ENCODE peak calls at places on chromosomes 16 and 17, in ten cellular contexts. One of them, this sample, is unnamed.

GRCh38 chr16:11560701-11561439 is 25.8 kb downstream of the LITAF start:
- DNase-seq in putamen: no peak
- DNase-seq in CD8-positive, alpha-beta memory T cell: peak; percentile 61
- DNase-seq in tibial nerve: peak; percentile 50
- DNase-seq in HAP-1: no peak
- DNase-seq in heart right ventricle: no peak
- DNase-seq in amniotic stem cell: no peak
- DNase-seq in stimulated activated naive CD8-positive, alpha-beta T cell treated with anti-CD3 and anti-CD28 coated beads, Interleukin-15, amount 100 ng/mL, for 72 hours: peak; percentile 61
- DNase-seq in head of caudate nucleus: no peak
- DNase-seq in activated CD4-positive, alpha-beta T cell treated with anti-CD3 and anti-CD28 coated beads for 24 hours: peak; percentile 10
- DNase-seq in this sample: no peak

GRCh38 chr16:27237229-27238015 is 31.1 kb downstream of the NSMCE1 start:
- DNase-seq in stimulated activated naive CD8-positive, alpha-beta T cell treated with anti-CD3 and anti-CD28 coated beads, Interleukin-15, amount 100 ng/mL, for 72 hours: peak; percentile 86
- DNase-seq in CD8-positive, alpha-beta memory T cell: peak; percentile 56
- DNase-seq in tibial nerve: no peak
- DNase-seq in amniotic stem cell: no peak
- DNase-seq in putamen: no peak
- DNase-seq in HAP-1: no peak
- DNase-seq in head of caudate nucleus: no peak
- DNase-seq in activated CD4-positive, alpha-beta T cell treated with anti-CD3 and anti-CD28 coated beads for 24 hours: peak; percentile 66
- DNase-seq in heart right ventricle: no peak
- DNase-seq in this sample: no peak

GRCh38 chr17:37147301-37147812 is 198.6 kb downstream of the AATF start:
- DNase-seq in amniotic stem cell: no peak
- DNase-seq in HAP-1: no peak
- DNase-seq in heart right ventricle: no peak
- DNase-seq in CD8-positive, alpha-beta memory T cell: no peak
- DNase-seq in head of caudate nucleus: no peak
- DNase-seq in activated CD4-positive, alpha-beta T cell treated with anti-CD3 and anti-CD28 coated beads for 24 hours: no peak
- DNase-seq in tibial nerve: no peak
- DNase-seq in stimulated activated naive CD8-positive, alpha-beta T cell treated with anti-CD3 and anti-CD28 coated beads, Interleukin-15, amount 100 ng/mL, for 72 hours: no peak
- DNase-seq in putamen: peak; percentile 35
- DNase-seq in this sample: no peak

GRCh38 chr17:12789976-12790805 is 893 bp downstream of the ARHGAP44 start:
- DNase-seq in activated CD4-positive, alpha-beta T cell treated with anti-CD3 and anti-CD28 coated beads for 24 hours: no peak
- DNase-seq in CD8-positive, alpha-beta memory T cell: no peak
- DNase-seq in stimulated activated naive CD8-positive, alpha-beta T cell treated with anti-CD3 and anti-CD28 coated beads, Interleukin-15, amount 100 ng/mL, for 72 hours: no peak
- DNase-seq in putamen: no peak
- DNase-seq in heart right ventricle: peak; percentile 13
- DNase-seq in head of caudate nucleus: peak; percentile 10
- DNase-seq in amniotic stem cell: no peak
- DNase-seq in tibial nerve: no peak
- DNase-seq in HAP-1: no peak
- DNase-seq in this sample: peak; percentile 5

GRCh38 chr17:40369923-40370322 is 5.4 kb upstream of the GJD3 start:
- DNase-seq in HAP-1: no peak
- DNase-seq in stimulated activated naive CD8-positive, alpha-beta T cell treated with anti-CD3 and anti-CD28 coated beads, Interleukin-15, amount 100 ng/mL, for 72 hours: no peak
- DNase-seq in activated CD4-positive, alpha-beta T cell treated with anti-CD3 and anti-CD28 coated beads for 24 hours: no peak
- DNase-seq in tibial nerve: no peak
- DNase-seq in amniotic stem cell: no peak
- DNase-seq in head of caudate nucleus: no peak
- DNase-seq in CD8-positive, alpha-beta memory T cell: no peak
- DNase-seq in putamen: no peak
- DNase-seq in heart right ventricle: no peak
- DNase-seq in this sample: no peak

GRCh38 chr16:68707341-68708152 is 29.5 kb upstream of the CDH1 start:
- DNase-seq in tibial nerve: no peak
- DNase-seq in amniotic stem cell: no peak
- DNase-seq in CD8-positive, alpha-beta memory T cell: no peak
- DNase-seq in HAP-1: no peak
- DNase-seq in putamen: no peak
- DNase-seq in stimulated activated naive CD8-positive, alpha-beta T cell treated with anti-CD3 and anti-CD28 coated beads, Interleukin-15, amount 100 ng/mL, for 72 hours: no peak
- DNase-seq in activated CD4-positive, alpha-beta T cell treated with anti-CD3 and anti-CD28 coated beads for 24 hours: no peak
- DNase-seq in heart right ventricle: peak; percentile 28
- DNase-seq in head of caudate nucleus: no peak
- DNase-seq in this sample: no peak

GRCh38 chr16:12543700-12544476 is 259.8 kb downstream of the CPPED1 start:
- DNase-seq in tibial nerve: no peak
- DNase-seq in activated CD4-positive, alpha-beta T cell treated with anti-CD3 and anti-CD28 coated beads for 24 hours: no peak
- DNase-seq in HAP-1: no peak
- DNase-seq in putamen: no peak
- DNase-seq in stimulated activated naive CD8-positive, alpha-beta T cell treated with anti-CD3 and anti-CD28 coated beads, Interleukin-15, amount 100 ng/mL, for 72 hours: no peak
- DNase-seq in amniotic stem cell: no peak
- DNase-seq in heart right ventricle: no peak
- DNase-seq in CD8-positive, alpha-beta memory T cell: no peak
- DNase-seq in head of caudate nucleus: no peak
- DNase-seq in this sample: peak; percentile 50

GRCh38 chr17:40810505-40810904 is 10.7 kb upstream of the KRT28 start:
- DNase-seq in head of caudate nucleus: no peak
- DNase-seq in tibial nerve: no peak
- DNase-seq in CD8-positive, alpha-beta memory T cell: no peak
- DNase-seq in HAP-1: no peak
- DNase-seq in stimulated activated naive CD8-positive, alpha-beta T cell treated with anti-CD3 and anti-CD28 coated beads, Interleukin-15, amount 100 ng/mL, for 72 hours: no peak
- DNase-seq in activated CD4-positive, alpha-beta T cell treated with anti-CD3 and anti-CD28 coated beads for 24 hours: no peak
- DNase-seq in putamen: no peak
- DNase-seq in heart right ventricle: no peak
- DNase-seq in amniotic stem cell: no peak
- DNase-seq in this sample: no peak

GRCh38 chr17:888998-889401 is 90.6 kb downstream of the NXN start:
- DNase-seq in activated CD4-positive, alpha-beta T cell treated with anti-CD3 and anti-CD28 coated beads for 24 hours: no peak
- DNase-seq in CD8-positive, alpha-beta memory T cell: no peak
- DNase-seq in tibial nerve: no peak
- DNase-seq in head of caudate nucleus: no peak
- DNase-seq in stimulated activated naive CD8-positive, alpha-beta T cell treated with anti-CD3 and anti-CD28 coated beads, Interleukin-15, amount 100 ng/mL, for 72 hours: no peak
- DNase-seq in putamen: no peak
- DNase-seq in amniotic stem cell: no peak
- DNase-seq in heart right ventricle: no peak
- DNase-seq in HAP-1: no peak
- DNase-seq in this sample: no peak

GRCh38 chr17:45311762-45312476 is 4.9 kb downstream of the MAP3K14 start:
- DNase-seq in tibial nerve: no peak
- DNase-seq in amniotic stem cell: no peak
- DNase-seq in head of caudate nucleus: no peak
- DNase-seq in activated CD4-positive, alpha-beta T cell treated with anti-CD3 and anti-CD28 coated beads for 24 hours: peak; percentile 76
- DNase-seq in heart right ventricle: peak; percentile 55
- DNase-seq in CD8-positive, alpha-beta memory T cell: peak; percentile 57
- DNase-seq in HAP-1: no peak
- DNase-seq in putamen: no peak
- DNase-seq in stimulated activated naive CD8-positive, alpha-beta T cell treated with anti-CD3 and anti-CD28 coated beads, Interleukin-15, amount 100 ng/mL, for 72 hours: peak; percentile 85
- DNase-seq in this sample: no peak

GRCh38 chr16:2710711-2711231 is 9.3 kb downstream of the PRSS27 start:
- DNase-seq in heart right ventricle: no peak
- DNase-seq in HAP-1: no peak
- DNase-seq in head of caudate nucleus: no peak
- DNase-seq in activated CD4-positive, alpha-beta T cell treated with anti-CD3 and anti-CD28 coated beads for 24 hours: no peak
- DNase-seq in stimulated activated naive CD8-positive, alpha-beta T cell treated with anti-CD3 and anti-CD28 coated beads, Interleukin-15, amount 100 ng/mL, for 72 hours: no peak
- DNase-seq in tibial nerve: no peak
- DNase-seq in amniotic stem cell: no peak
- DNase-seq in putamen: no peak
- DNase-seq in CD8-positive, alpha-beta memory T cell: no peak
- DNase-seq in this sample: peak; percentile 71

GRCh38 chr16:19307587-19308241 is 22.2 kb downstream of the CLEC19A start:
- DNase-seq in CD8-positive, alpha-beta memory T cell: no peak
- DNase-seq in heart right ventricle: no peak
- DNase-seq in putamen: no peak
- DNase-seq in activated CD4-positive, alpha-beta T cell treated with anti-CD3 and anti-CD28 coated beads for 24 hours: no peak
- DNase-seq in tibial nerve: no peak
- DNase-seq in HAP-1: no peak
- DNase-seq in head of caudate nucleus: no peak
- DNase-seq in amniotic stem cell: no peak
- DNase-seq in stimulated activated naive CD8-positive, alpha-beta T cell treated with anti-CD3 and anti-CD28 coated beads, Interleukin-15, amount 100 ng/mL, for 72 hours: no peak
- DNase-seq in this sample: no peak

GRCh38 chr16:88772871-88773811 is 11.9 kb downstream of the PIEZO1 start:
- DNase-seq in activated CD4-positive, alpha-beta T cell treated with anti-CD3 and anti-CD28 coated beads for 24 hours: no peak
- DNase-seq in tibial nerve: no peak
- DNase-seq in putamen: no peak
- DNase-seq in CD8-positive, alpha-beta memory T cell: no peak
- DNase-seq in heart right ventricle: peak; percentile 51
- DNase-seq in head of caudate nucleus: no peak
- DNase-seq in amniotic stem cell: peak; percentile 77
- DNase-seq in HAP-1: no peak
- DNase-seq in stimulated activated naive CD8-positive, alpha-beta T cell treated with anti-CD3 and anti-CD28 coated beads, Interleukin-15, amount 100 ng/mL, for 72 hours: no peak
- DNase-seq in this sample: peak; percentile 47

GRCh38 chr17:63435681-63436522 is 10.2 kb downstream of the CYB561 start:
- DNase-seq in head of caudate nucleus: no peak
- DNase-seq in amniotic stem cell: no peak
- DNase-seq in heart right ventricle: no peak
- DNase-seq in stimulated activated naive CD8-positive, alpha-beta T cell treated with anti-CD3 and anti-CD28 coated beads, Interleukin-15, amount 100 ng/mL, for 72 hours: no peak
- DNase-seq in HAP-1: no peak
- DNase-seq in tibial nerve: no peak
- DNase-seq in putamen: no peak
- DNase-seq in activated CD4-positive, alpha-beta T cell treated with anti-CD3 and anti-CD28 coated beads for 24 hours: no peak
- DNase-seq in CD8-positive, alpha-beta memory T cell: no peak
- DNase-seq in this sample: no peak

GRCh38 chr16:12532871-12533610 is 270.6 kb downstream of the CPPED1 start:
- DNase-seq in stimulated activated naive CD8-positive, alpha-beta T cell treated with anti-CD3 and anti-CD28 coated beads, Interleukin-15, amount 100 ng/mL, for 72 hours: peak; percentile 44
- DNase-seq in amniotic stem cell: no peak
- DNase-seq in HAP-1: no peak
- DNase-seq in head of caudate nucleus: no peak
- DNase-seq in tibial nerve: no peak
- DNase-seq in heart right ventricle: no peak
- DNase-seq in putamen: no peak
- DNase-seq in CD8-positive, alpha-beta memory T cell: no peak
- DNase-seq in activated CD4-positive, alpha-beta T cell treated with anti-CD3 and anti-CD28 coated beads for 24 hours: peak; percentile 7
- DNase-seq in this sample: no peak

GRCh38 chr16:52843386-52843785 is 209.3 kb downstream of the CHD9NB start:
- DNase-seq in putamen: no peak
- DNase-seq in heart right ventricle: no peak
- DNase-seq in head of caudate nucleus: no peak
- DNase-seq in CD8-positive, alpha-beta memory T cell: no peak
- DNase-seq in activated CD4-positive, alpha-beta T cell treated with anti-CD3 and anti-CD28 coated beads for 24 hours: no peak
- DNase-seq in HAP-1: no peak
- DNase-seq in stimulated activated naive CD8-positive, alpha-beta T cell treated with anti-CD3 and anti-CD28 coated beads, Interleukin-15, amount 100 ng/mL, for 72 hours: no peak
- DNase-seq in amniotic stem cell: no peak
- DNase-seq in tibial nerve: no peak
- DNase-seq in this sample: no peak

GRCh38 chr16:65644821-65645220 is 523.0 kb upstream of the CDH11 start:
- DNase-seq in activated CD4-positive, alpha-beta T cell treated with anti-CD3 and anti-CD28 coated beads for 24 hours: no peak
- DNase-seq in tibial nerve: no peak
- DNase-seq in heart right ventricle: no peak
- DNase-seq in head of caudate nucleus: no peak
- DNase-seq in amniotic stem cell: no peak
- DNase-seq in HAP-1: no peak
- DNase-seq in CD8-positive, alpha-beta memory T cell: no peak
- DNase-seq in putamen: no peak
- DNase-seq in stimulated activated naive CD8-positive, alpha-beta T cell treated with anti-CD3 and anti-CD28 coated beads, Interleukin-15, amount 100 ng/mL, for 72 hours: no peak
- DNase-seq in this sample: no peak

GRCh38 chr17:76405967-76406647 is 21.7 kb downstream of the SPHK1 start:
- DNase-seq in CD8-positive, alpha-beta memory T cell: no peak
- DNase-seq in activated CD4-positive, alpha-beta T cell treated with anti-CD3 and anti-CD28 coated beads for 24 hours: no peak
- DNase-seq in head of caudate nucleus: no peak
- DNase-seq in heart right ventricle: peak; percentile 81
- DNase-seq in tibial nerve: no peak
- DNase-seq in amniotic stem cell: no peak
- DNase-seq in putamen: no peak
- DNase-seq in stimulated activated naive CD8-positive, alpha-beta T cell treated with anti-CD3 and anti-CD28 coated beads, Interleukin-15, amount 100 ng/mL, for 72 hours: no peak
- DNase-seq in HAP-1: no peak
- DNase-seq in this sample: no peak

GRCh38 chr17:79970576-79971068 is 65.0 kb downstream of the TBC1D16 start:
- DNase-seq in activated CD4-positive, alpha-beta T cell treated with anti-CD3 and anti-CD28 coated beads for 24 hours: no peak
- DNase-seq in tibial nerve: no peak
- DNase-seq in HAP-1: peak; percentile 48
- DNase-seq in stimulated activated naive CD8-positive, alpha-beta T cell treated with anti-CD3 and anti-CD28 coated beads, Interleukin-15, amount 100 ng/mL, for 72 hours: no peak
- DNase-seq in head of caudate nucleus: peak; percentile 72
- DNase-seq in heart right ventricle: no peak
- DNase-seq in CD8-positive, alpha-beta memory T cell: peak; percentile 24
- DNase-seq in putamen: peak; percentile 72
- DNase-seq in amniotic stem cell: no peak
- DNase-seq in this sample: peak; percentile 85

GRCh38 chr16:52467753-52468152 is 79.2 kb downstream of the TOX3 start:
- DNase-seq in HAP-1: no peak
- DNase-seq in putamen: no peak
- DNase-seq in amniotic stem cell: no peak
- DNase-seq in head of caudate nucleus: no peak
- DNase-seq in CD8-positive, alpha-beta memory T cell: no peak
- DNase-seq in tibial nerve: no peak
- DNase-seq in stimulated activated naive CD8-positive, alpha-beta T cell treated with anti-CD3 and anti-CD28 coated beads, Interleukin-15, amount 100 ng/mL, for 72 hours: no peak
- DNase-seq in activated CD4-positive, alpha-beta T cell treated with anti-CD3 and anti-CD28 coated beads for 24 hours: no peak
- DNase-seq in heart right ventricle: no peak
- DNase-seq in this sample: no peak

GRCh38 chr17:78875738-78876597 is 27.0 kb downstream of the CEP295NL start:
- DNase-seq in head of caudate nucleus: no peak
- DNase-seq in putamen: no peak
- DNase-seq in heart right ventricle: no peak
- DNase-seq in amniotic stem cell: no peak
- DNase-seq in tibial nerve: no peak
- DNase-seq in CD8-positive, alpha-beta memory T cell: no peak
- DNase-seq in HAP-1: no peak
- DNase-seq in stimulated activated naive CD8-positive, alpha-beta T cell treated with anti-CD3 and anti-CD28 coated beads, Interleukin-15, amount 100 ng/mL, for 72 hours: no peak
- DNase-seq in activated CD4-positive, alpha-beta T cell treated with anti-CD3 and anti-CD28 coated beads for 24 hours: no peak
- DNase-seq in this sample: no peak

GRCh38 chr16:53692146-53692545 is 11.5 kb downstream of the RPGRIP1L start:
- DNase-seq in HAP-1: no peak
- DNase-seq in tibial nerve: no peak
- DNase-seq in heart right ventricle: no peak
- DNase-seq in amniotic stem cell: no peak
- DNase-seq in activated CD4-positive, alpha-beta T cell treated with anti-CD3 and anti-CD28 coated beads for 24 hours: no peak
- DNase-seq in CD8-positive, alpha-beta memory T cell: no peak
- DNase-seq in head of caudate nucleus: no peak
- DNase-seq in putamen: no peak
- DNase-seq in stimulated activated naive CD8-positive, alpha-beta T cell treated with anti-CD3 and anti-CD28 coated beads, Interleukin-15, amount 100 ng/mL, for 72 hours: no peak
- DNase-seq in this sample: no peak

GRCh38 chr17:32265192-32265895 is at the start of gene RHBDL3:
- DNase-seq in putamen: no peak
- DNase-seq in tibial nerve: no peak
- DNase-seq in HAP-1: no peak
- DNase-seq in CD8-positive, alpha-beta memory T cell: peak; percentile 20
- DNase-seq in heart right ventricle: peak; percentile 42
- DNase-seq in stimulated activated naive CD8-positive, alpha-beta T cell treated with anti-CD3 and anti-CD28 coated beads, Interleukin-15, amount 100 ng/mL, for 72 hours: no peak
- DNase-seq in head of caudate nucleus: peak; percentile 52
- DNase-seq in amniotic stem cell: no peak
- DNase-seq in activated CD4-positive, alpha-beta T cell treated with anti-CD3 and anti-CD28 coated beads for 24 hours: no peak
- DNase-seq in this sample: no peak

GRCh38 chr16:23072084-23072599 is 77.1 kb downstream of the USP31 start:
- DNase-seq in amniotic stem cell: no peak
- DNase-seq in tibial nerve: peak; percentile 53
- DNase-seq in heart right ventricle: peak; percentile 90
- DNase-seq in stimulated activated naive CD8-positive, alpha-beta T cell treated with anti-CD3 and anti-CD28 coated beads, Interleukin-15, amount 100 ng/mL, for 72 hours: no peak
- DNase-seq in HAP-1: no peak
- DNase-seq in head of caudate nucleus: no peak
- DNase-seq in putamen: no peak
- DNase-seq in CD8-positive, alpha-beta memory T cell: no peak
- DNase-seq in activated CD4-positive, alpha-beta T cell treated with anti-CD3 and anti-CD28 coated beads for 24 hours: no peak
- DNase-seq in this sample: peak; percentile 43

GRCh38 chr16:70157477-70158260 is 15.9 kb upstream of the CLEC18C start:
- DNase-seq in head of caudate nucleus: no peak
- DNase-seq in tibial nerve: no peak
- DNase-seq in amniotic stem cell: no peak
- DNase-seq in CD8-positive, alpha-beta memory T cell: no peak
- DNase-seq in activated CD4-positive, alpha-beta T cell treated with anti-CD3 and anti-CD28 coated beads for 24 hours: no peak
- DNase-seq in HAP-1: no peak
- DNase-seq in heart right ventricle: no peak
- DNase-seq in stimulated activated naive CD8-positive, alpha-beta T cell treated with anti-CD3 and anti-CD28 coated beads, Interleukin-15, amount 100 ng/mL, for 72 hours: no peak
- DNase-seq in putamen: no peak
- DNase-seq in this sample: no peak